ENCODE peak calls at places on chromosomes 13 and 19, in eight cellular contexts. N, W, S, K, M, F, H and C are unnamed samples.

GRCh38 chr19:40721936-40722661 is 5.2 kb downstream of the ITPKC start:
- DNase-seq in H (no peak), M (no peak), K (no peak), F (no peak), N (no peak), W (peak; percentile 17), S (no peak), C (no peak)

GRCh38 chr13:73138276-73138950 is 79.6 kb downstream of the KLF5 start:
- DNase-seq in W (peak; percentile 28), N (no peak), K (no peak), H (no peak), S (no peak), M (no peak), F (peak; percentile 54), C (peak; percentile 69)

GRCh38 chr19:52592301-52592700 is 22.2 kb downstream of the ZNF701 start:
- DNase-seq in F (no peak), H (no peak), W (no peak), S (no peak), K (no peak), M (no peak), N (no peak), C (no peak)

GRCh38 chr13:78054152-78054551 is 135.5 kb upstream of the EDNRB start:
- DNase-seq in K (peak; percentile 9), W (no peak), M (no peak), S (no peak), F (no peak), N (no peak), H (no peak), C (no peak)

GRCh38 chr19:58227964-58228583 is 640 bp upstream of the ZNF544 start:
- DNase-seq in F (no peak), K (no peak), N (no peak), H (no peak), S (no peak), W (no peak), M (no peak), C (no peak)

GRCh38 chr13:38582133-38582532 is 104.7 kb upstream of the FREM2 start:
- DNase-seq in S (no peak), H (no peak), N (peak; percentile 17), M (no peak), K (peak; percentile 0), F (no peak), W (peak; percentile 38), C (no peak)

GRCh38 chr13:41177616-41178015 is 16.8 kb downstream of the KBTBD7 start:
- DNase-seq in F (no peak), S (no peak), W (no peak), M (no peak), N (no peak), H (no peak), K (no peak), C (no peak)

GRCh38 chr13:20566424-20566916 is 487 bp upstream of the IFT88 start:
- DNase-seq in S (no peak), H (no peak), M (no peak), N (peak; percentile 42), W (peak; percentile 61), K (no peak), F (peak; percentile 53), C (no peak)